ENCODE peak calls at places on chromosome 15, in six cellular contexts. J is endodermal cell; T is AG04450; Y is colonic mucosa; P is astrocyte of the cerebellum; U is CD4-positive, alpha-beta T cell. A is an unnamed sample.
A peak's percentile ranks its signal among the peaks of the same experiment; 100 is the strongest.

GRCh38 chr15:81480645-81481053 is 106.6 kb upstream of the TMC3 start:
- DNase-seq in P (peak; percentile 53), Y (peak; percentile 50), U (no peak), J (peak; percentile 72), T (peak; percentile 29), A (peak; percentile 29)

GRCh38 chr15:90828111-90828510 is 40.3 kb upstream of the FURIN start:
- DNase-seq in T (no peak), U (no peak), J (no peak), Y (no peak), P (no peak), A (no peak)

GRCh38 chr15:47293763-47294162 is 423.5 kb upstream of the SEMA6D start:
- DNase-seq in T (peak; percentile 82), U (no peak), Y (peak; percentile 26), J (no peak), P (peak; percentile 98), A (peak; percentile 91)

GRCh38 chr15:64050281-64051092 is 4.2 kb upstream of the DAPK2 start:
- DNase-seq in Y (peak; percentile 36), J (no peak), P (no peak), T (no peak), U (no peak), A (no peak)

GRCh38 chr15:44243829-44244228 is 44.7 kb upstream of the GOLM2 start:
- DNase-seq in Y (no peak), U (no peak), P (no peak), T (no peak), J (no peak), A (no peak)

GRCh38 chr15:88646951-88647350 is 8.1 kb downstream of the ISG20 start:
- DNase-seq in J (no peak), Y (peak; percentile 14), P (no peak), T (no peak), U (no peak), A (no peak)

GRCh38 chr15:41691471-41691870 is 31.3 kb downstream of the MGA start:
- DNase-seq in Y (no peak), P (no peak), J (no peak), U (no peak), T (no peak), A (no peak)

GRCh38 chr15:80890341-80890972 is 99.2 kb downstream of the MESD start:
- DNase-seq in J (no peak), P (no peak), T (no peak), Y (no peak), U (no peak), A (no peak)

GRCh38 chr15:63380828-63381282 is 791 bp downstream of the CA12 start:
- DNase-seq in U (no peak), T (no peak), J (no peak), Y (no peak), P (no peak), A (no peak)

GRCh38 chr15:61906961-61907752 is 153.1 kb downstream of the VPS13C start:
- DNase-seq in P (no peak), U (no peak), J (no peak), Y (no peak), T (no peak), A (no peak)

GRCh38 chr15:33243393-33243792 is 48.9 kb upstream of the FMN1 start:
- DNase-seq in T (no peak), J (no peak), Y (no peak), P (no peak), U (no peak), A (no peak)

GRCh38 chr15:68307131-68307928 is 29.8 kb downstream of the FEM1B start:
- DNase-seq in U (no peak), J (peak; percentile 31), T (no peak), P (no peak), Y (peak; percentile 13), A (no peak)

GRCh38 chr15:85742186-85742751 is 52.5 kb downstream of the KLHL25 start:
- DNase-seq in T (no peak), J (peak; percentile 48), U (no peak), P (peak; percentile 56), Y (no peak), A (no peak)

GRCh38 chr15:58467722-58468436 is 36.1 kb downstream of the LIPC start:
- DNase-seq in J (no peak), U (no peak), T (no peak), P (peak; percentile 83), Y (no peak), A (no peak)

GRCh38 chr15:92343869-92344643 is 49.6 kb upstream of the ST8SIA2 start:
- DNase-seq in U (no peak), J (peak; percentile 84), Y (no peak), T (no peak), P (no peak), A (no peak)

GRCh38 chr15:86588413-86588812 is 508.7 kb downstream of the AGBL1 start:
- DNase-seq in J (peak; percentile 62), Y (no peak), T (no peak), U (no peak), P (no peak), A (no peak)

GRCh38 chr15:99633655-99634054 is 67.9 kb downstream of the MEF2A start:
- DNase-seq in J (no peak), P (no peak), T (no peak), U (no peak), Y (no peak), A (no peak)

GRCh38 chr15:99631256-99631655 is 65.5 kb downstream of the MEF2A start:
- DNase-seq in P (no peak), U (no peak), Y (no peak), T (no peak), J (no peak), A (no peak)

GRCh38 chr15:99632521-99632920 is 66.7 kb downstream of the MEF2A start:
- DNase-seq in U (no peak), T (no peak), P (no peak), J (no peak), Y (no peak), A (no peak)

GRCh38 chr15:99630607-99631131 is 64.9 kb downstream of the MEF2A start:
- DNase-seq in Y (no peak), P (no peak), T (no peak), J (no peak), U (no peak), A (no peak)

DNA sequence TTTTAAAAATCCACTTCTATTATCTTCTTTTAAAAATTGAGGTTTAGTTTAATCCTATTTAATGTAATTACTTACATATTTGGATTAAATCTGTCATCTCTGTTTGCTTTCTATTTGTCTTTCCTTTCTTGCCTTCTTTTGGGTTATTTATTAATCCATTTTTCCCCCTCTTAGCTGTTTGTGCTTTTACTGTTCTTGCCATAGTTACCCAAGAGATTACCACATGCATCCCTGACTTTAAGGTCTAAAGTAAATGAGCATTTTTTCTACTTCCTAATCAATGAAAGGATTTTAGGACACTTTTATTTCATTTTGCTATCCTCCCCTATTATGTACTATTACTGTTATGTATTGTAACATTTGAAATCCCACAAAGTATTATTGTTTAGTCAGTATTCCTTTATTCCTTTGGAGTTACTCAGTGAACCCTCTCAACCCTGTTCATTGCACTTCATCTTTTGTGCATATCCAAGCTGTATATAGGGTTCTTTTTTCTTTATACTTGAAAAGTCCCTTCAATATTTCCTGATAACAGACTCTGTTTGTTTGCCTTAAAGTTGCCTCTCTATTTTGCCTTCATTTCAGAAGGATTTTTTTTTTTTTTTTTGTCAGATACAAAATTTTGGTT is 62.7 kb downstream of the MEF2A start:
- DNase-seq in P (no peak), J (no peak), T (no peak), U (no peak), Y (no peak), A (no peak)
- TF ChIP-seq CTCF in P (no peak), J (no peak), T (no peak), U (no peak), Y (no peak), A (no peak)

GRCh38 chr15:39542385-39543065 is 38.4 kb upstream of the THBS1 start:
- DNase-seq in Y (no peak), T (no peak), P (no peak), U (no peak), J (no peak), A (no peak)

GRCh38 chr15:39539973-39540558 is 40.8 kb upstream of the THBS1 start:
- DNase-seq in J (no peak), T (no peak), U (no peak), P (no peak), Y (no peak), A (no peak)

GRCh38 chr15:39546842-39547241 is 34.0 kb upstream of the THBS1 start:
- DNase-seq in P (no peak), T (no peak), J (no peak), Y (no peak), U (no peak), A (no peak)

GRCh38 chr15:39539466-39539865 is 41.4 kb upstream of the THBS1 start:
- DNase-seq in U (no peak), J (no peak), Y (no peak), T (no peak), P (peak; percentile 60), A (no peak)

DNA sequence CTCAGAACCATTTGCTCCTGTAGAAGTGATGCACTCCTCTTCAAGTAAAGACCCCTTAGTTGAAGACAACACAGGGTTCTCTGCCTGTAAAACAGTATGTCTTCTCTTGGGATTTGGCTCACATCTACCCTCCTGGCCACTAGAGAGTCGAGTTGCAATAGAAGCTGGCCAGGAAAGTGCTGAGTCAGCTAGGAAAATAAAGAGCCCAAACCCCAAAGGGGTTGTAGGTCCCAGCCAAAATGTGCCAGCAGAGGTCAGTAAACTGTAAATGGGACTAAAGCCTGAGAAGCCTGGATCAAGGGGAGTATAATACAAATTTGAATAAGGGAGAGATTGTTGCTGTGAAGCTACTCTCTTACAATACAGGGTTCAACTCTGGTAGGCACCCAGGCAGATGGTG is 37.2 kb upstream of the THBS1 start:
- DNase-seq in Y (no peak), P (no peak), T (no peak), U (no peak), J (peak; percentile 76), A (no peak)
- TF ChIP-seq CTCF in Y (no peak), P (no peak), T (no peak), U (no peak), J (peak; percentile 52), A (no peak)

DNA sequence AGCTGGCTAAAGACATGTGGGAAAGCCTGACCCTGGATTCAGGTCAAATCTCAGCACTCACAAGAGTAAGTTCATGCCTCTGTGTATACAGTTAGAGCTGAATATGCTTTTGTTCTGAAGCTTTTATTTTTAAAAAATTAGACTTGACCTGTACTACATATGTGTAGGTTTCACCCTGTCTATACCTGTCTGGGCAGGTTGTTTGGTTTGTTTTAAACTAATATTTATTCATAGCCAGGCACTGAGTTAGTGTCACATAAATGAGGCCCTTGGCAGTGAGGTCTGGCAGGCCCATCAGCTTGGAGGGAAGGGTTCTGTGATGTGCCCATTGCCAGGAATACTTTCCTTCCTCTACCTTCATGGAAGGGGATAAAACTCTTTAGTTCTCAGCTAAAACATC is 1.9 kb downstream of the DNAJA4 start:
- DNase-seq in T (no peak), Y (no peak), U (no peak), P (no peak), J (no peak), A (no peak)
- TF ChIP-seq CTCF in T (no peak), Y (no peak), U (no peak), P (no peak), J (no peak), A (no peak)

GRCh38 chr15:101445109-101445508 is 44.4 kb downstream of the PCSK6 start:
- DNase-seq in P (no peak), U (no peak), T (no peak), Y (no peak), J (no peak), A (no peak)

GRCh38 chr15:101447561-101448071 is 41.9 kb downstream of the PCSK6 start:
- DNase-seq in P (no peak), T (no peak), U (no peak), J (peak; percentile 28), Y (no peak), A (no peak)

GRCh38 chr15:101445562-101446526 is 43.7 kb downstream of the PCSK6 start:
- DNase-seq in J (peak; percentile 17), Y (no peak), U (no peak), T (no peak), P (no peak), A (no peak)

GRCh38 chr15:101447168-101447533 is 42.4 kb downstream of the PCSK6 start:
- DNase-seq in J (peak; percentile 25), P (no peak), U (no peak), T (no peak), Y (no peak), A (no peak)

GRCh38 chr15:101446527-101447167 is 42.9 kb downstream of the PCSK6 start:
- DNase-seq in Y (no peak), U (no peak), T (no peak), J (peak; percentile 20), P (no peak), A (no peak)
- TF ChIP-seq CTCF in Y (no peak), U (no peak), T (no peak), J (no peak), P (no peak), A (no peak)